ENCODE peak calls at places on chromosomes 6 and 20, in five cellular contexts. S is AG09309, G is activated B cell treated with CpG ODN at 0.5 μM for 24 hours, E is AG04450, N is AG10803. B is an unnamed sample.

GRCh38 chr6:43868467-43868866 is 98.5 kb downstream of the VEGFA start:
- DNase-seq in S (no peak), G (no peak), E (no peak), N (no peak), B (no peak)

GRCh38 chr20:13041574-13042457 is 33.0 kb downstream of the SPTLC3 start:
- DNase-seq in E (no peak), N (no peak), G (no peak), S (no peak), B (no peak)

GRCh38 chr6:53067307-53067706 is 2.1 kb downstream of the FBXO9 start:
- DNase-seq in G (no peak), N (peak), E (no peak), S (no peak), B (no peak)

GRCh38 chr20:5222919-5223634 is 93.7 kb downstream of the PROKR2 start:
- DNase-seq in E (peak), S (peak), G (no peak), N (peak), B (peak)

GRCh38 chr20:32278199-32278643 is 770 bp downstream of the KIF3B start:
- DNase-seq in G (peak), S (no peak), N (no peak), E (no peak), B (no peak)

GRCh38 chr6:52881996-52882841 is 27.3 kb downstream of the GSTA3 start:
- DNase-seq in E (peak), N (peak), G (peak), S (peak), B (peak)

GRCh38 chr6:35474129-35474977 is 6.2 kb downstream of the RPL10A start:
- DNase-seq in N (no peak), E (no peak), G (no peak), S (no peak), B (no peak)

GRCh38 chr6:43736211-43736786 is 33.7 kb upstream of the VEGFA start:
- DNase-seq in G (peak), S (no peak), E (no peak), N (no peak), B (no peak)

GRCh38 chr6:21371676-21372161 is 221.8 kb upstream of the SOX4 start:
- DNase-seq in N (peak), S (peak), E (no peak), G (no peak), B (no peak)

GRCh38 chr6:7238900-7239589 is 74.0 kb downstream of the SSR1 start:
- DNase-seq in N (peak), E (no peak), G (peak), S (no peak), B (peak)

GRCh38 chr6:27161946-27162603 is 85.4 kb upstream of the PRSS16 start:
- DNase-seq in S (no peak), E (no peak), G (no peak), N (peak), B (no peak)

GRCh38 chr6:134903448-134903847 is 46.5 kb downstream of the ALDH8A1 start:
- DNase-seq in E (no peak), S (no peak), N (no peak), G (no peak), B (no peak)

GRCh38 chr6:28969129-28969528 is 36.0 kb downstream of the ZNF311 start:
- DNase-seq in N (no peak), G (no peak), E (no peak), S (no peak), B (no peak)
- TF ChIP-seq CTCF in N (no peak), G (no peak), E (no peak), S (no peak), B (no peak)

DNA sequence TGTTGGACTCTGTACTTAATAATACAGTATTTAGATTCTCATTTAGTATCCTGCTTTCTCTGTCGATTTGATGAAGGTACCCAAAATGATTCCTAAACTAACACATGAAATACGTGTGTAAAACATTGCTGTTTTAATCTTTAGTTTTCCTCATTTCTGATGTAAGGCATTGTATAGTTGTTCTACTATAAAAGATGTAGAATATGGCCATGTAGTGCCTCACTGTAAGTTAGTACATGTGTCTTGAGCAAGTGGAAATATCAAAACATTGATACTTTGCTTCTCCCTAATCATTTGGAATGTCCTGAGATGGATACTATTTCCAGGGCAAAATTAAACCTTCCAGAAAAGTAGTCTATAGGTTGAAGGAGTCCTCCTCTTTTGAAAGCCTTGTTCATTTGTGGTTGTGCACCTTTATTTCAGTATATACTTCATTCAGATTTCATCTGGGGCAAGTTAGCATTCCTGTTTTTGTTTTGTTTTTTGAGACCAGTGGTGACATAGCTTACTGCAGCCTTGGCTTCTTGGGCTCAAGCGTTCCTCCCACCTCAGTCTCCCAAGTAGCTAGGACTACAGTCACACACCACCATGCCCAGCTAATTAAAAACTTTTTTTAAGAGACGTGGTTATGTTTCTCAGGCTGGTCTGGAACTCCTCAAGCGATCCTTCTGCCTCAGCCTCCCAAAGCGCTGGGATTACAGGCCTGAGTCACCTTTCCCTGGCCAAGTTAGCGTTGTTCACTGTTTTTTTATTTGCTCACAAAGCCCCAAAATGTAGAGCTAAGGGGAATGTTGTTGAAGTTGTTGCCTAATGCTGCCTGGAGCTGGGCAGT is 11.6 kb downstream of the SRSF3 start:
- DNase-seq in N (no peak), G (no peak), S (no peak), E (no peak), B (no peak)
- TF ChIP-seq CTCF in N (peak), G (no peak), S (peak), E (peak), B (peak)

DNA sequence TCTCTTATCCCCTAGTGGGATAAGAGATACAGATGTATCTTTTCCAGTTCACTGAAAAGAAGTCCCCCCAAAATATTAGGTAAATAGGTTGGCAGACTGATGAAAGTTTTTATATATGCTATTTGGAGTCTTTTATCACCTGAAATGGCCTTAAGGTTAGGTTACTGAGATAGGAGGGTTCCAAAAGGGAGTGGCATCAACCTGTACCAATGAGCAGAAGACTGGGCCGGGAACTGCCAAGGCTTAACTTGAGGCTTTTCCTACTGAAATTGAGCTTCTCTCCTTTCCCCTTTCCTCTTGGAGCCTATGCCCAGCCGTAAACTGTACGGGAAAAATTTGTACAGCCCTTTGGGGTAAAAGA is 42.0 kb downstream of the EIF2S2 start:
- DNase-seq in N (no peak), S (no peak), E (no peak), G (no peak), B (no peak)
- TF ChIP-seq CTCF in N (no peak), S (no peak), E (no peak), G (peak), B (peak)

GRCh38 chr6:38702471-38703397 is at the start of gene GLO1:
- DNase-seq in S (peak), G (peak), N (peak), E (peak), B (peak)

GRCh38 chr6:38713812-38714211 is 1.3 kb upstream of the DNAH8 start:
- DNase-seq in N (peak), E (no peak), S (no peak), G (no peak), B (no peak)

GRCh38 chr6:38703949-38704348 is 1.0 kb upstream of the GLO1 start:
- DNase-seq in S (no peak), N (no peak), G (no peak), E (no peak), B (no peak)

GRCh38 chr6:38705924-38706323 is 3.0 kb upstream of the GLO1 start:
- DNase-seq in G (no peak), N (no peak), S (no peak), E (no peak), B (no peak)

GRCh38 chr6:38708483-38708882 is 5.5 kb upstream of the GLO1 start:
- DNase-seq in E (no peak), S (no peak), N (no peak), G (no peak), B (no peak)
- TF ChIP-seq CTCF in E (no peak), S (no peak), N (no peak), G (no peak), B (no peak)

GRCh38 chr20:11544029-11544678 is 373.5 kb upstream of the BTBD3 start:
- DNase-seq in S (peak), G (no peak), E (peak), N (peak), B (peak)
- TF ChIP-seq CTCF in S (peak), G (no peak), E (peak), N (peak), B (peak)

DNA sequence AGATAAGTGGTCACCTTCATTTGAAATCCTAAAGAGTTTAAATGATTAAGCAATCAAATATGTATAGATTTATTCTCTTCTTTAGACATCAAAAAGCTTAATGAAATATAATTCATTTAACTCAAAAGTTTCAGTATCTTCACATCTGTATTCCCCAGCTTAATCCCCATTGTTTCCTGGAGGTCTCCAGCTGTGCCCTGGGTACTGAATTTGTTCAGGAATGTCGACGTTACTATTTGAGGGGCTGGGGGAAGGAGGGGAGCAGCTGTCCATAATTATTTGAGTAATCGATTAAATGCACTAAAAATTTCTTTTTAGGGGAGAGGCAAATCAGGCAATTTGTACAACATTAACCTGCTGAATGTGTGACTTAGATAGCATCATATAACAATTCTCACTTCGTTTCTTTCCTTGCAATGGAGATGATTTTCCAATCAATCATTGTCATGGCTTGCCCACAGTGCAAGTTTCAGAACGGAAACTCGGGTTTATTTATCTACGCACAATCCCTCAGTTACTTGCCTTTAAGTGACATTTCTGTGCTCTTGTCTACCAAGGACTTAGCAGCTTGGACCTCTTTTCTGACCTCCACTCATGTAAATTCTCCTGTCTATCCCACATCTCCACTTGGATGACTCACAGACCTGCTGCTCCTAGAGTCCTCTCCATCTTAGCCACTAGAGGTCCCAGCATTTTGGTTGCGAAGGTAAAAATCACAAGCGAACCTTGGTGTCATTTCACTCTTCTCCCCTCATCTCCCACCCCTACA is 3.9 kb downstream of the DOK5 start:
- DNase-seq in G (no peak), E (no peak), N (no peak), S (no peak), B (no peak)
- TF ChIP-seq CTCF in G (no peak), E (no peak), N (peak), S (peak), B (peak)

GRCh38 chr6:130365166-130366010 is 429 bp upstream of the TMEM200A start:
- DNase-seq in G (peak), E (peak), N (peak), S (no peak), B (peak)
- TF ChIP-seq CTCF in G (no peak), E (peak), N (peak), S (peak), B (peak)

GRCh38 chr6:51398793-51399192 is 580.1 kb downstream of the TFAP2B start:
- DNase-seq in S (no peak), N (no peak), E (no peak), G (no peak), B (no peak)
- TF ChIP-seq CTCF in S (no peak), N (no peak), E (no peak), G (no peak), B (no peak)

DNA sequence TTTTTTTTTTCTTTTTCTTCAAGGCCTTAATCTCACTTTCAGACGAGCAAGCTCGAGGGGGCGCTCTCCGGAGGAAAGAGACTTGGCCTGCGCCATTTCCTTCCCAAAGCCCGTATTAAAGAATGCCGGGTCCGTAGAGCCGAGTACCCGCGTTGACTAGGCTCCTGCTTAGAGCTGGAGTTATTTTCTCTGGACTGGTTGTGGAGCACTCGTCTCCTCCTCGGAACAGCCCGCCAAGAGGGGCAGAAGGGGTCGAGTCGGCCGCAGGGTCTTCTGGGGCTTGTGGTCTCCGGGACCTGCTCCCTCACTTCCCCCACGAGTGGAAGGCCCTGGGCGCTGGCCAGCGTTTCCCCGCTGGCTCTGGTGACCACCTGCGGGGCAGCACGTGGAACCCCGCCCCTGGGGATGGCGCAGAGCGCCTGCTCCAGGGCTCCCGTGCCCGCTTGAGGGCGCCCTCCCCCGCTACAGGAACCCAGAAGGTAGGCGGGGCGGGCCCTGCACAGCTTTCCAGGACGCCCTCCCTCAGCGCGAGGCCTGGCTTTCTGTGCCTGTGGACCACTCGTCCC is 2.7 kb upstream of the MEI4 start:
- DNase-seq in G (no peak), E (no peak), N (no peak), S (no peak), B (peak)
- TF ChIP-seq CTCF in G (no peak), E (no peak), N (no peak), S (no peak), B (peak)

DNA sequence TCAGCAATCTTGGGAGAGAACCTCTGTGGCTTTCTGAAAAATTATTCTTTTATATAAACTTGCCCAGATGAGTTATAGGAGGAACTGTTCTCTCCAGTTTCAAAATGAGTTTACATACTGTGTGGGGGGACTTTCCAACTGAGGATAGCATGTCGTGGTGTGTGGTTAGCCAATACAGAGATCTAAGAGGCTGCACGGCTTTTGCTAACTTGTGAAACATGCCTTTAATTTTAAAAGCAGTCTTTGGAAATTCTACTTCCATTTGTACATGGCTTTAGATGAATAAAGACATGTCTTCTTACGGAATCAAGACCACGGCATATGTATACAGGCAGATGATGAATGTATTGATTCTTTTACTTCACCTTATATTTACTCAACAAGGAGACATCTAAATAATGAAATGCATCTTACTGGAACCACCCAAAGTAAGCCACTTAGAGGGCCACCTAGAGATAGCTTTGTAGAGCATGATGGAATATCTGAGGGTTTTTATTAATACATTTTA is 39.8 kb downstream of the HIVEP1 start:
- DNase-seq in E (peak), N (peak), S (peak), G (no peak), B (no peak)
- TF ChIP-seq CTCF in E (no peak), N (no peak), S (no peak), G (no peak), B (no peak)